ENCODE peak calls at places on chromosomes 12 and 14, in seven cellular contexts. U, D, C, Z, E, Q and G are unnamed samples. For H3K36me3 and H3K4me1, the result is how much of the 10 kb centered on the place peaks cover.

GRCh38 chr14:62117010-62117717 is 354.9 kb downstream of the SNAPC1 start:
- DNase-seq in U (peak), D (peak), C (peak), Z (no peak), E (peak), Q (peak), G (peak)

GRCh38 chr14:71324767-71325272 is 417.6 kb downstream of the PCNX1 start:
- DNase-seq in U (no peak), D (no peak), C (no peak), Z (no peak), E (no peak), Q (no peak), G (no peak)

GRCh38 chr14:24483604-24484252 is 24.3 kb downstream of the CMA1 start:
- DNase-seq in U (no peak), D (no peak), C (no peak), Z (no peak), E (no peak), Q (no peak), G (no peak)

GRCh38 chr12:123523518-123523917 is 10.0 kb downstream of the RILPL1 start:
- DNase-seq in U (no peak), D (no peak), C (no peak), Z (no peak), E (no peak), Q (no peak), G (no peak)

GRCh38 chr12:3271639-3272038 is 194.5 kb downstream of the TSPAN9 start:
- DNase-seq in U (no peak), D (no peak), C (no peak), Z (no peak), E (no peak), Q (no peak), G (no peak)

GRCh38 chr12:31928246-31929139 is 30.7 kb upstream of the RESF1 start:
- DNase-seq in U (no peak), D (no peak), C (no peak), Z (no peak), E (no peak), Q (no peak), G (no peak)

GRCh38 chr12:57171668-57172067 is 24.2 kb upstream of the LRP1-AS start:
- DNase-seq in U (no peak), D (no peak), C (peak), Z (no peak), E (no peak), Q (no peak), G (peak)

GRCh38 chr12:15592934-15593333 is 196.3 kb downstream of the EPS8 start:
- DNase-seq in U (no peak), D (no peak), C (no peak), Z (no peak), E (no peak), Q (no peak), G (no peak)

GRCh38 chr12:79959484-79959883 is 24.6 kb upstream of the PPP1R12A start:
- DNase-seq in U (peak), D (no peak), C (no peak), Z (no peak), E (no peak), Q (no peak), G (no peak)

GRCh38 chr14:22820731-22821130 is 5.5 kb upstream of the SLC7A7 start:
- DNase-seq in U (no peak), D (no peak), C (no peak), Z (no peak), E (no peak), Q (no peak), G (no peak)

GRCh38 chr14:58283730-58284129 is 14.6 kb upstream of the ARID4A start:
- DNase-seq in U (no peak), D (no peak), C (no peak), Z (no peak), E (no peak), Q (no peak), G (no peak)

GRCh38 chr12:25864287-25864686 is 94.2 kb upstream of the RASSF8 start:
- DNase-seq in U (no peak), D (no peak), C (no peak), Z (no peak), E (no peak), Q (no peak), G (no peak)

GRCh38 chr12:27331927-27332324 is 710 bp upstream of the BMAL2 start:
- DNase-seq in U (no peak), D (no peak), C (no peak), Z (no peak), E (no peak), Q (no peak), G (no peak)

GRCh38 chr14:69708586-69709169 is 58.3 kb upstream of the SRSF5 start:
- DNase-seq in U (no peak), D (no peak), C (no peak), Z (no peak), E (no peak), Q (no peak), G (no peak)

GRCh38 chr14:82500222-82500621 is 966.6 kb upstream of the SEL1L start:
- DNase-seq in U (no peak), D (no peak), C (no peak), Z (no peak), E (no peak), Q (no peak), G (no peak)

GRCh38 chr12:124195226-124195938 is 99.5 kb upstream of the RFLNA start:
- DNase-seq in U (no peak), D (no peak), C (no peak), Z (no peak), E (peak), Q (no peak), G (no peak)

GRCh38 chr12:51923506-51924365 is 16.4 kb downstream of the ACVRL1 start:
- DNase-seq in U (peak), D (peak), C (peak), Z (no peak), E (peak), Q (peak), G (peak)

GRCh38 chr12:47881826-47882427 is 22.9 kb downstream of the VDR start:
- DNase-seq in U (no peak), D (peak), C (no peak), Z (peak), E (no peak), Q (peak), G (peak)

GRCh38 chr12:11707535-11707934 is 58.1 kb downstream of the ETV6 start:
- DNase-seq in U (peak), D (peak), C (no peak), Z (peak), E (peak), Q (peak), G (no peak)

GRCh38 chr14:64147126-64147790 is 146.9 kb downstream of the ESR2 start:
- DNase-seq in U (no peak), D (no peak), C (no peak), Z (no peak), E (no peak), Q (no peak), G (no peak)

GRCh38 chr12:98719515-98720504 is 74.7 kb downstream of the APAF1 start:
- DNase-seq in U (no peak), D (no peak), C (no peak), Z (no peak), E (no peak), Q (no peak), G (no peak)

GRCh38 chr12:89976866-89977265 is 268.2 kb upstream of the ATP2B1 start:
- DNase-seq in U (no peak), D (no peak), C (no peak), Z (no peak), E (no peak), Q (no peak), G (no peak)

GRCh38 chr12:7376196-7376595 is 67.8 kb downstream of the CD163L1 start:
- DNase-seq in U (no peak), D (no peak), C (no peak), Z (no peak), E (no peak), Q (no peak), G (no peak)

GRCh38 chr12:49671051-49671765 is 36.0 kb downstream of the FMNL3 start:
- DNase-seq in U (no peak), D (peak), C (peak), Z (no peak), E (peak), Q (no peak), G (no peak)

GRCh38 chr12:31005944-31006361 is 67.7 kb upstream of the DDX11 start:
- DNase-seq in U (no peak), D (peak), C (no peak), Z (no peak), E (no peak), Q (peak), G (peak)

GRCh38 chr12:63319386-63319785 is 168.4 kb upstream of the AVPR1A start:
- DNase-seq in U (no peak), D (no peak), C (no peak), Z (no peak), E (no peak), Q (no peak), G (no peak)

GRCh38 chr14:101561145-101561896 is at the start of gene DIO3:
- DNase-seq in U (no peak), D (no peak), C (no peak), Z (no peak), E (no peak), Q (no peak), G (peak)

GRCh38 chr14:52988153-52988552 is 37.3 kb upstream of the FERMT2 start:
- DNase-seq in U (no peak), D (no peak), C (no peak), Z (no peak), E (no peak), Q (no peak), G (no peak)

GRCh38 chr12:5736527-5736926 is 208.5 kb downstream of the ANO2 start:
- DNase-seq in U (no peak), D (no peak), C (no peak), Z (no peak), E (no peak), Q (no peak), G (no peak)

GRCh38 chr14:53432378-53432802 is 279.3 kb upstream of the DDHD1 start:
- DNase-seq in U (no peak), D (no peak), C (no peak), Z (no peak), E (no peak), Q (no peak), G (no peak)

GRCh38 chr14:101174980-101175606 is 271.6 kb upstream of the RTL1 start:
- DNase-seq in U (no peak), D (no peak), C (no peak), Z (no peak), E (no peak), Q (peak), G (peak)

GRCh38 chr12:111893287-111893686 is 51.3 kb downstream of the MAPKAPK5 start:
- DNase-seq in U (no peak), D (no peak), C (no peak), Z (no peak), E (no peak), Q (no peak), G (no peak)

GRCh38 chr12:20319374-20319773 is 49.0 kb upstream of the PDE3A start:
- DNase-seq in U (no peak), D (no peak), C (no peak), Z (no peak), E (no peak), Q (no peak), G (no peak)

GRCh38 chr14:59278111-59278510 is 89.6 kb downstream of the DAAM1 start:
- DNase-seq in U (no peak), D (no peak), C (no peak), Z (peak), E (no peak), Q (no peak), G (no peak)

DNA sequence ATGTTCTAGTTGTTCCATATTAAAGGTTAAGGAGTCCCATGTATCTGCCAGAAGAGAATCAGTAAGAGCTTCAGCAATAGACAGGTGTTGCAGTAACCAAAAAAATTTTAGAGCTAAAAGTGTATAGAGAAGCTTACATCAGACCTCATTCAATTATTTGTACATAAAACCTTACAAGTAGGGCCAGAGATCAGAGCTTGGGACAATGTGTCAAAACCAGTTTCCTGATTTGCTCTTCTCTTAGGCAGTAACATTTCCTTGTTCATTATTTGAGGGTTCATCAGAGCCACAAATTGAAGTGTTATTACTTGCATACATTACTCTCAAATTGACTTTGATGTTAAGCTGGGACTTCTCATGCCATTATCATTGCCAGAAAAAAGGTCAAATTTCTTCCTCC is 55.5 kb upstream of the ATXN7L3B start:
- DNase-seq in U (no peak), D (no peak), C (no peak), Z (no peak), E (no peak), Q (no peak), G (no peak)
- H3K36me3 ChIP-seq in U (under half), D (under half), C (under half), Z (under half), E (under half), Q (under half), G (under half)

GRCh38 chr14:91317381-91318313 is 73.1 kb upstream of the GPR68 start:
- DNase-seq in U (peak), D (peak), C (peak), Z (no peak), E (peak), Q (peak), G (peak)
- H3K4me1 ChIP-seq in U (under half), D (under half), C (under half), Z (under half), E (under half), Q (under half), G (under half)

GRCh38 chr12:93097417-93097816 is 168.3 kb upstream of the EEA1 start:
- DNase-seq in U (no peak), D (no peak), C (no peak), Z (no peak), E (no peak), Q (no peak), G (no peak)
- TF ChIP-seq POLR2A in U (no peak), D (no peak), C (no peak), Z (no peak), E (no peak), Q (no peak), G (no peak)

DNA sequence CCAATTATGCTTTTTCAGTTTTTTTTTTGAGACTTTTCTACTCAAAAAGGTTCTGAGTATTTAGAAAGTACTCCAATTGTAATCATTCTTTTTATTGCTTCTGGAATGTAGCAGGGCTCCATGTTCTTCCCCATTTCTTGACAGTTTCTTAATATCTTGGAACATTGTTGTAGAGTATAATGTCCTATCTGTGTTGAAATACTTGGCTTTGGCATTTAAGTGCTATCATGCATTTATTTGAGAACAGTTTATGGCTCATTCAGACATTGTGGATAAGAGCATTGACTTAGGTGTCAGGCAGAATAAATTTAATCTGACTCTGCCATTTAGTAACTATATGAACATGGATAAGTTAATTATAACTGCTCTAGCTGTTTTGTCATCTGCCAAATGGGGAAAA is 28.3 kb downstream of the ADIPOR2 start:
- DNase-seq in U (no peak), D (no peak), C (no peak), Z (no peak), E (no peak), Q (no peak), G (no peak)
- H3K36me3 ChIP-seq in U (under half), D (under half), C (under half), Z (under half), E (under half), Q (under half), G (under half)

DNA sequence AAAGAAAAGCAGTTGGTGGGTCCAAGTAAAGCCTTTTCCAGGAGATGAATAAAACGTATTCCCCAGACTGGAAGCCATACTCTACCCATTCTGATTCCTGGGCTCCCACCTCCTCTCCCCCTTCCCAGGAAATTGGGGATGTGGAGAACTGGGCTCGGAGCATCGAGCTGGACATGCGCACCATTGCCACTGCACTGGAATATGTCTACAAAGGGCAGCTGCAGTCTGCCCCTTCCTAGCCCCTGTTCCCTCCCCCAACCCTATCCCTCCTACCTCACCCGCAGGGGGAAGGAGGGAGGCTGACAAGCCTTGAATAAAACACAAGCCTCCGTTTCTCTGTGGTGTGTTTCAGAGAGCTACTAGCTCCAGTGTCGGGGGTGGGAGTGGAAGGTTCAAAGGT is 822 bp upstream of the RDH5 start:
- DNase-seq in U (no peak), D (no peak), C (no peak), Z (no peak), E (no peak), Q (peak), G (no peak)
- H3K4me1 ChIP-seq in U (under half), D (half or more), C (half or more), Z (under half), E (half or more), Q (under half), G (under half)

GRCh38 chr12:78038541-78038940 is 207.8 kb downstream of the NAV3 start:
- DNase-seq in U (no peak), D (no peak), C (no peak), Z (no peak), E (no peak), Q (no peak), G (no peak)

GRCh38 chr12:78036889-78037288 is 206.2 kb downstream of the NAV3 start:
- DNase-seq in U (no peak), D (no peak), C (no peak), Z (no peak), E (no peak), Q (no peak), G (no peak)

GRCh38 chr12:78035913-78036658 is 205.4 kb downstream of the NAV3 start:
- DNase-seq in U (no peak), D (no peak), C (peak), Z (no peak), E (no peak), Q (no peak), G (peak)

GRCh38 chr12:78037707-78038106 is 207.0 kb downstream of the NAV3 start:
- DNase-seq in U (no peak), D (no peak), C (no peak), Z (no peak), E (no peak), Q (no peak), G (no peak)

DNA sequence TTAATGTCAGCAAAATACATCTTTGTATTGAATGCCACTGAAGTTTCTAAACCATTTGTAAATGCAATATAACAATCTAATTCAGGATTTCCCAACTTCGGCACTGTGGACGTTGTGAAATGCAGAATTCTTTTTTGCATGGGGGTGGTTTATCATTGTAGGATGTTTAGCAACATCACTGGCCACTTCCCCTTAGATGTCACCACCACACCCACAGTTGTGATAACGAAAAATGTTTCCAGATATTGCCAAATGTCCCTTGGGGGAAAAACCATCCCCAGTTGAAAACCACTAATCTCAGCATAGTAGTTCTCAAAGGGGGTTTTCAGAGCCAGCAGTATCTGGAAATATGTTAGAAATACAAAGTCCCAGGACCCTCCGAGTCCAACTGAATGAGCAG is 203.3 kb downstream of the NAV3 start:
- DNase-seq in U (no peak), D (peak), C (no peak), Z (no peak), E (no peak), Q (no peak), G (peak)
- TF ChIP-seq POLR2A in U (no peak), D (no peak), C (no peak), Z (no peak), E (no peak), Q (no peak), G (no peak)